ENCODE peak calls at places on chromosomes 6 and 20, in nine cellular contexts. L is left cardiac atrium; X is H1; O is stimulated activated CD8-positive, alpha-beta memory T cell treated with anti-CD3 and anti-CD28 coated beads, Interleukin-7, amount 100 ng/mL, for 4 hours; A is activated CD4-positive, alpha-beta T cell treated with anti-CD3 and anti-CD28 coated beads, Interleukin-2, amount 50 U/mL, for 1 hour; T is CD8-positive, alpha-beta T cell; N is MCF 10A; F is choroid plexus epithelial cell; P is prostate gland. Y is an unnamed sample.

GRCh38 chr6:107866606-107867301 is 42.6 kb upstream of the SCML4 start:
- DNase-seq in T (no peak), O (no peak), A (peak), L (no peak), X (no peak), N (peak), P (no peak), F (peak), Y (peak)

GRCh38 chr6:50147371-50147770 is 97.6 kb upstream of the DEFB112 start:
- DNase-seq in A (no peak), T (no peak), O (no peak), L (no peak), X (no peak), F (no peak), N (no peak), P (no peak), Y (no peak)

GRCh38 chr6:52500268-52501129 is 76.4 kb downstream of the TRAM2 start:
- DNase-seq in L (no peak), T (no peak), N (no peak), F (no peak), A (no peak), X (no peak), O (no peak), P (no peak), Y (no peak)

GRCh38 chr6:169723991-169724553 is at the start of gene PHF10:
- DNase-seq in P (peak), L (peak), F (peak), X (no peak), T (peak), N (peak), O (peak), A (peak), Y (peak)

GRCh38 chr6:130377371-130377770 is 11.6 kb downstream of the TMEM200A start:
- DNase-seq in T (no peak), F (no peak), P (no peak), A (no peak), N (no peak), O (no peak), L (no peak), X (no peak), Y (no peak)

GRCh38 chr20:18676366-18676765 is 88.5 kb downstream of the DTD1 start:
- DNase-seq in X (no peak), T (no peak), A (no peak), P (no peak), O (no peak), L (no peak), F (no peak), N (no peak), Y (no peak)

GRCh38 chr6:129359811-129360787 is 349.9 kb downstream of the ARHGAP18 start:
- DNase-seq in X (no peak), N (no peak), A (no peak), T (no peak), L (no peak), P (no peak), F (no peak), O (no peak), Y (peak)

GRCh38 chr6:41488392-41489129 is 57.6 kb upstream of the FOXP4 start:
- DNase-seq in O (no peak), L (peak), P (no peak), T (no peak), F (peak), N (no peak), A (no peak), X (no peak), Y (no peak)

GRCh38 chr20:43853918-43854317 is 60.7 kb upstream of the TOX2 start:
- DNase-seq in F (no peak), T (no peak), O (no peak), N (no peak), P (no peak), L (no peak), X (no peak), A (no peak), Y (no peak)

GRCh38 chr6:154938245-154938583 is 56.9 kb upstream of the TIAM2 start:
- DNase-seq in O (no peak), N (no peak), F (no peak), L (no peak), A (no peak), T (no peak), P (peak), X (no peak), Y (no peak)

GRCh38 chr20:62668441-62669027 is 26.2 kb downstream of the SLCO4A1 start:
- DNase-seq in L (peak), P (peak), N (peak), F (peak), A (peak), T (peak), X (peak), O (no peak), Y (peak)

GRCh38 chr6:98037571-98037970 is 754.6 kb upstream of the MMS22L start:
- DNase-seq in A (no peak), X (no peak), L (no peak), T (no peak), F (no peak), N (no peak), O (no peak), P (no peak), Y (no peak)

GRCh38 chr20:8361779-8362178 is 229.7 kb downstream of the PLCB1 start:
- DNase-seq in N (no peak), X (no peak), A (no peak), L (no peak), T (no peak), F (no peak), O (no peak), P (no peak), Y (no peak)

GRCh38 chr20:41135187-41135887 is 2.0 kb upstream of the PLCG1 start:
- DNase-seq in P (peak), X (peak), N (peak), F (peak), A (peak), L (peak), O (peak), T (peak), Y (no peak)

GRCh38 chr20:15339264-15339663 is 1001.9 kb upstream of the FLRT3 start:
- DNase-seq in X (no peak), O (no peak), F (no peak), L (no peak), P (no peak), T (no peak), A (no peak), N (peak), Y (no peak)

GRCh38 chr20:64161595-64162238 is 2.5 kb upstream of the MYT1 start:
- DNase-seq in N (no peak), A (peak), L (peak), F (peak), X (peak), O (no peak), P (peak), T (no peak), Y (no peak)

GRCh38 chr20:31680286-31681127 is 42.2 kb downstream of the BCL2L1 start:
- DNase-seq in T (no peak), F (no peak), P (no peak), X (no peak), N (no peak), A (no peak), L (no peak), O (no peak), Y (no peak)

GRCh38 chr6:33164176-33164575 is 28.1 kb downstream of the COL11A2 start:
- DNase-seq in F (no peak), T (no peak), L (no peak), N (no peak), A (no peak), O (no peak), P (no peak), X (no peak), Y (no peak)

GRCh38 chr6:163306000-163306399 is 108.5 kb upstream of the QKI start:
- DNase-seq in P (no peak), O (no peak), T (no peak), L (no peak), A (no peak), X (no peak), F (no peak), N (no peak), Y (no peak)

GRCh38 chr20:40431112-40431511 is 257.9 kb downstream of the MAFB start:
- DNase-seq in F (no peak), A (no peak), P (no peak), T (no peak), X (no peak), L (no peak), N (no peak), O (no peak), Y (no peak)

GRCh38 chr6:139173172-139173571 is 38.3 kb downstream of the HECA start:
- DNase-seq in P (no peak), X (no peak), T (no peak), O (no peak), F (no peak), N (peak), L (no peak), A (no peak), Y (no peak)

GRCh38 chr6:161444464-161444863 is 170.6 kb upstream of the AGPAT4 start:
- DNase-seq in A (no peak), P (no peak), F (peak), L (no peak), X (no peak), T (no peak), O (no peak), N (no peak), Y (no peak)

GRCh38 chr20:48295445-48295903 is 510.2 kb upstream of the SULF2 start:
- DNase-seq in F (peak), N (peak), X (peak), O (no peak), T (no peak), L (no peak), A (no peak), P (no peak), Y (peak)

GRCh38 chr6:42727084-42727601 is 4.7 kb upstream of the PRPH2 start:
- DNase-seq in F (peak), T (peak), A (peak), O (no peak), N (no peak), X (no peak), P (no peak), L (peak), Y (no peak)